ENCODE peak calls at places on chromosome 5, in ten cellular contexts. F is fibroblast of mammary gland, C is AG04449, V is T-helper 9 cell, Z is suprapubic skin, T is LoVo, H is left ventricle myocardium inferior, D is C1 segment of cervical spinal cord, S is islet precursor cell, Y is PC-9. O is an unnamed sample.
A peak's percentile ranks its signal among the peaks of the same experiment; 100 is the strongest.

GRCh38 chr5:137022043-137022442 is 477.1 kb downstream of the SPOCK1 start:
- DNase-seq in F (peak; percentile 21), C (no peak), V (no peak), Z (no peak), T (no peak), H (peak; percentile 55), D (no peak), S (no peak), Y (no peak), O (no peak)

GRCh38 chr5:31889131-31889561 is 250.2 kb downstream of the PDZD2 start:
- DNase-seq in F (no peak), C (no peak), V (no peak), Z (no peak), T (no peak), H (no peak), D (peak; percentile 28), S (peak; percentile 74), Y (no peak), O (no peak)

GRCh38 chr5:11407553-11408145 is 496.6 kb downstream of the CTNND2 start:
- DNase-seq in F (no peak), C (no peak), V (no peak), Z (no peak), T (no peak), H (no peak), D (peak; percentile 22), S (no peak), Y (no peak), O (no peak)

GRCh38 chr5:14816374-14816998 is 55.1 kb downstream of the ANKH start:
- DNase-seq in F (peak; percentile 72), C (no peak), V (no peak), Z (no peak), T (no peak), H (no peak), D (no peak), S (no peak), Y (no peak), O (no peak)

GRCh38 chr5:85311536-85311935 is 926.9 kb upstream of the EDIL3 start:
- DNase-seq in F (no peak), C (no peak), V (no peak), Z (no peak), T (no peak), H (no peak), D (no peak), S (no peak), Y (no peak), O (no peak)

GRCh38 chr5:132181011-132181629 is 46.5 kb downstream of the P4HA2 start:
- DNase-seq in F (no peak), C (no peak), V (no peak), Z (no peak), T (no peak), H (no peak), D (no peak), S (no peak), Y (no peak), O (no peak)

GRCh38 chr5:178547753-178548415 is 42.3 kb downstream of the COL23A1 start:
- DNase-seq in F (no peak), C (no peak), V (no peak), Z (peak; percentile 47), T (no peak), H (no peak), D (no peak), S (no peak), Y (no peak), O (no peak)

GRCh38 chr5:110104048-110104725 is 414.5 kb downstream of the MAN2A1 start:
- DNase-seq in F (no peak), C (no peak), V (no peak), Z (no peak), T (no peak), H (no peak), D (no peak), S (no peak), Y (no peak), O (no peak)

GRCh38 chr5:34738381-34738780 is 82.3 kb downstream of the RAI14 start:
- DNase-seq in F (no peak), C (no peak), V (no peak), Z (no peak), T (no peak), H (no peak), D (no peak), S (no peak), Y (no peak), O (no peak)

GRCh38 chr5:61768692-61769281 is 436.7 kb downstream of the ZSWIM6 start:
- DNase-seq in F (peak; percentile 11), C (no peak), V (no peak), Z (no peak), T (peak; percentile 58), H (no peak), D (no peak), S (peak; percentile 87), Y (peak; percentile 32), O (peak; percentile 63)